ENCODE peak calls at places on chromosomes 2 and 18, in five cellular contexts. One of them, this sample, is unnamed.

GRCh38 chr18:51211552-51211951 is 14.1 kb upstream of the MEX3C start:
- DNase-seq in hypothalamus: no peak
- DNase-seq in H1: no peak
- DNase-seq in HEK293T: no peak
- DNase-seq in activated effector memory CD4-positive, alpha-beta T cell treated with anti-CD3 and anti-CD28 coated beads, Interleukin-2, amount 50 U/mL, for 16 hours: peak
- DNase-seq in this sample: no peak

GRCh38 chr2:64262068-64262467 is 117.8 kb upstream of the PELI1 start:
- DNase-seq in H1: no peak
- DNase-seq in HEK293T: no peak
- DNase-seq in hypothalamus: no peak
- DNase-seq in activated effector memory CD4-positive, alpha-beta T cell treated with anti-CD3 and anti-CD28 coated beads, Interleukin-2, amount 50 U/mL, for 16 hours: no peak
- DNase-seq in this sample: peak

GRCh38 chr2:18440141-18440605 is 120.3 kb downstream of the RDH14 start:
- DNase-seq in HEK293T: no peak
- DNase-seq in hypothalamus: no peak
- DNase-seq in activated effector memory CD4-positive, alpha-beta T cell treated with anti-CD3 and anti-CD28 coated beads, Interleukin-2, amount 50 U/mL, for 16 hours: no peak
- DNase-seq in H1: no peak
- DNase-seq in this sample: no peak

GRCh38 chr2:190098851-190099250 is 36.3 kb upstream of the MSTN start:
- DNase-seq in hypothalamus: no peak
- DNase-seq in H1: no peak
- DNase-seq in HEK293T: no peak
- DNase-seq in activated effector memory CD4-positive, alpha-beta T cell treated with anti-CD3 and anti-CD28 coated beads, Interleukin-2, amount 50 U/mL, for 16 hours: no peak
- DNase-seq in this sample: no peak

GRCh38 chr2:237742614-237743013 is 56.0 kb upstream of the RBM44 start:
- DNase-seq in activated effector memory CD4-positive, alpha-beta T cell treated with anti-CD3 and anti-CD28 coated beads, Interleukin-2, amount 50 U/mL, for 16 hours: no peak
- DNase-seq in H1: no peak
- DNase-seq in hypothalamus: no peak
- DNase-seq in HEK293T: no peak
- DNase-seq in this sample: peak

GRCh38 chr18:21305621-21306020 is 63.6 kb downstream of the GREB1L start:
- DNase-seq in H1: no peak
- DNase-seq in activated effector memory CD4-positive, alpha-beta T cell treated with anti-CD3 and anti-CD28 coated beads, Interleukin-2, amount 50 U/mL, for 16 hours: no peak
- DNase-seq in hypothalamus: no peak
- DNase-seq in HEK293T: no peak
- DNase-seq in this sample: no peak

GRCh38 chr2:238702691-238703415 is 145.0 kb upstream of the TWIST2 start:
- DNase-seq in activated effector memory CD4-positive, alpha-beta T cell treated with anti-CD3 and anti-CD28 coated beads, Interleukin-2, amount 50 U/mL, for 16 hours: no peak
- DNase-seq in HEK293T: no peak
- DNase-seq in hypothalamus: no peak
- DNase-seq in H1: no peak
- DNase-seq in this sample: no peak

GRCh38 chr2:80302001-80302464 is 2.5 kb downstream of the LRRTM1 start:
- DNase-seq in HEK293T: no peak
- DNase-seq in hypothalamus: no peak
- DNase-seq in activated effector memory CD4-positive, alpha-beta T cell treated with anti-CD3 and anti-CD28 coated beads, Interleukin-2, amount 50 U/mL, for 16 hours: no peak
- DNase-seq in H1: no peak
- DNase-seq in this sample: no peak

GRCh38 chr2:8159966-8160603 is 521.8 kb upstream of the ID2 start:
- DNase-seq in hypothalamus: no peak
- DNase-seq in HEK293T: no peak
- DNase-seq in activated effector memory CD4-positive, alpha-beta T cell treated with anti-CD3 and anti-CD28 coated beads, Interleukin-2, amount 50 U/mL, for 16 hours: no peak
- DNase-seq in H1: no peak
- DNase-seq in this sample: no peak

GRCh38 chr2:61816480-61817355 is 37.1 kb downstream of the FAM161A start:
- DNase-seq in HEK293T: no peak
- DNase-seq in activated effector memory CD4-positive, alpha-beta T cell treated with anti-CD3 and anti-CD28 coated beads, Interleukin-2, amount 50 U/mL, for 16 hours: no peak
- DNase-seq in H1: no peak
- DNase-seq in hypothalamus: no peak
- DNase-seq in this sample: no peak

GRCh38 chr2:233453111-233453915 is 99.0 kb downstream of the DGKD start:
- DNase-seq in H1: no peak
- DNase-seq in HEK293T: no peak
- DNase-seq in hypothalamus: no peak
- DNase-seq in activated effector memory CD4-positive, alpha-beta T cell treated with anti-CD3 and anti-CD28 coated beads, Interleukin-2, amount 50 U/mL, for 16 hours: peak
- DNase-seq in this sample: no peak

This sample was measured in Peyer's patch.